ENCODE peak calls at places on chromosomes 4 and X, in four cellular contexts. V is K562, D is HepG2, X is H1. K is an unnamed sample.

GRCh38 chr4:86291180-86291579 is 68.7 kb downstream of the MAPK10 start:
- DNase-seq in V (no peak), X (no peak), D (no peak), K (no peak)

GRCh38 chr4:72569719-72570235 is 756 bp upstream of the ADAMTS3 start:
- DNase-seq in D (no peak), X (no peak), V (no peak), K (no peak)

GRCh38 chrX:66601522-66601921 is 37.4 kb downstream of the EDA2R start:
- DNase-seq in D (no peak), X (no peak), V (no peak), K (no peak)

GRCh38 chr4:76655566-76656479 is 220.8 kb downstream of the SHROOM3 start:
- DNase-seq in X (no peak), D (no peak), V (no peak), K (no peak)

GRCh38 chrX:120452131-120452530 is 17.0 kb downstream of the LAMP2 start:
- DNase-seq in V (peak), X (no peak), D (peak), K (peak)

GRCh38 chr4:70958681-70959080 is 34.8 kb upstream of the DCK start:
- DNase-seq in D (no peak), X (no peak), V (no peak), K (no peak)

GRCh38 chr4:7546152-7546808 is 111.5 kb upstream of the PSAPL1 start:
- DNase-seq in D (no peak), V (no peak), X (no peak), K (no peak)

GRCh38 chrX:73214366-73215094 is at the start of gene NAP1L2:
- DNase-seq in D (no peak), V (no peak), X (peak), K (peak)

GRCh38 chr4:39044947-39045734 is 12.9 kb upstream of the TMEM156 start:
- DNase-seq in V (peak), D (no peak), X (no peak), K (peak)

GRCh38 chr4:124428648-124429047 is 283.9 kb downstream of the ANKRD50 start:
- DNase-seq in D (no peak), V (no peak), X (no peak), K (no peak)

GRCh38 chr4:3361406-3361805 is 68.6 kb downstream of the RGS12 start:
- DNase-seq in V (no peak), X (no peak), D (no peak), K (no peak)

GRCh38 chrX:261167-261857 is 19.9 kb upstream of the PLCXD1 start:
- DNase-seq in V (peak), X (no peak), D (no peak), K (peak)

GRCh38 chr4:144179152-144179739 is 38.7 kb upstream of the GYPA start:
- DNase-seq in V (peak), X (no peak), D (no peak), K (no peak)

GRCh38 chr4:57074753-57075152 is 35.4 kb downstream of the IGFBP7 start:
- DNase-seq in X (no peak), D (no peak), V (no peak), K (no peak)
- TF ChIP-seq CREB1 in X (no peak), D (no peak), V (no peak), K (no peak)

DNA sequence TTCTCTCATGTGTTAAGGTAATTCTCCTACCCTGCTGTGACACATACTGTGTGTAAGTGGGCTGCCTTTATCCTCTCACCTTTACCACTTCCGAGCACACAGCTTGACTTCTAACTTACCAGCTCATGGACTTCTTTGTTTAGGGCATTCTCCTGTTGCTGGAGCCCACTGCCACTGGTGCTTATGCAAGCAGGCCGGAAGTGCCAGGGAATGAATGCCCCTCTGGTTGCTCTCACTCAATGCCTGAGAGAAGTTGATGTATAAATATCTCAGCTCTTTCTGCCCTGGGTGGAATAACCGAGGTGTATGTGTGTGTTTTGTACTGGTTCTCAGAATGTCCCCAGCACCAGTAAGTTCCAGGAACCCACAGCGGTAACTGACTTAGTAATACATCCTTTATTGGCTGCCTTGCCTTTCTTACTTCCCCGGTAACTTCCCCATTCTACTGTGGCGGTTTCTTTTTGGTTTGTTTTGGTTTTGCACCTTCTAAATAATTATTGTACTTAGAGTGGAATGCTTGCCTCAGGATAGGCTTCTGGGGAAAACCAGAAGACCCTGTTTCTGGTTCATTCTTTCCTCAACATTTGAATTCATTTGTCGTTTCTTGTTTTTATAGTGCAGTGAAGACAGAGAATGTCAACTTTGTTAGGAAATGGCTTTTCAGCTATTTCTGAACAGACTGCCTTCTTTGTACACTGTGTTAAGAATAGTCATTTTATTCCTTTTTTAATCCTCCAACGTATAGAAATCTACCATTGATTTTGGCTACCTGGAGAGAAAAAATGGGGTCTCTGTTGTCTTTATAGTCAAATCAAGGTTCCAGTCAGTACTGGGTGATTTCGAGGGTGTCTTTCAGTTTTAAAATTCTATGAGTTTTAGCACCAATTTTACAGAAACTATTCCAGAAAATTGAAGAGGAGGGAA is 45.4 kb downstream of the CXorf58 start:
- DNase-seq in V (peak), X (no peak), D (no peak), K (peak)
- TF ChIP-seq JUN in V (no peak), X (no peak), D (no peak), K (no peak)

DNA sequence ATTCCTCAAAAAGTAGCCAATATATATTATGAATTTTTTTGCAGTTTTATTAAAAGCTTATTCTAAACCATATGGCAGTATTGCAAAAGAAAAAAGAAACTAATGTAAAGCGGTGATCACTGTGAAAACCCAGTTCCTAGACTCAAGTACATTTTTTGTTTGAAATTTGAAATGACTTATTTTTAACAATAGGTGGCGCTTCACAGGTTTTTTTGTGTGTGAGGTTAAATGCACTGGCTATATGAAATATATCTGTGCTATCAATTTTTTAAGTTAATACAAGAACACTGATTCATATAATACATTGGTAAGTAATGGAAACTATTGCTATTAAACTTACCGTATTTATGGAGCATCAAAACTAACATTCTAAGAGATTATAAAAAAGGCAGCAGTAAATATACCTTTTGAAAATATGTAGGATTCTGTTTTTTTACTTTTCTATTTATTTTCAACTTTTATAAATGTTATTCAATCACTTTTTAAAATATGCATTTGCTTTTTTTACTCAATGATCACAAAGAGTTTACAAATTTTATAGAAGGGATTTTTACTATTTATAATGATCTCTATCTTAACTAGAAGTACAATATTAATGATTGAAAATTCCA is 5.6 kb upstream of the SPRY1 start:
- DNase-seq in X (no peak), V (peak), D (no peak), K (no peak)
- TF ChIP-seq CREB1 in X (no peak), V (no peak), D (no peak), K (no peak)

GRCh38 chr4:78332974-78333373 is 218.6 kb upstream of the ANXA3 start:
- DNase-seq in X (no peak), D (no peak), V (no peak), K (no peak)

GRCh38 chr4:78331965-78332364 is 219.6 kb upstream of the ANXA3 start:
- DNase-seq in V (no peak), D (no peak), X (no peak), K (no peak)

GRCh38 chr4:78337621-78338020 is 213.9 kb upstream of the ANXA3 start:
- DNase-seq in V (no peak), D (no peak), X (no peak), K (no peak)

GRCh38 chr4:78337216-78337615 is 214.4 kb upstream of the ANXA3 start:
- DNase-seq in V (no peak), D (no peak), X (no peak), K (no peak)

DNA sequence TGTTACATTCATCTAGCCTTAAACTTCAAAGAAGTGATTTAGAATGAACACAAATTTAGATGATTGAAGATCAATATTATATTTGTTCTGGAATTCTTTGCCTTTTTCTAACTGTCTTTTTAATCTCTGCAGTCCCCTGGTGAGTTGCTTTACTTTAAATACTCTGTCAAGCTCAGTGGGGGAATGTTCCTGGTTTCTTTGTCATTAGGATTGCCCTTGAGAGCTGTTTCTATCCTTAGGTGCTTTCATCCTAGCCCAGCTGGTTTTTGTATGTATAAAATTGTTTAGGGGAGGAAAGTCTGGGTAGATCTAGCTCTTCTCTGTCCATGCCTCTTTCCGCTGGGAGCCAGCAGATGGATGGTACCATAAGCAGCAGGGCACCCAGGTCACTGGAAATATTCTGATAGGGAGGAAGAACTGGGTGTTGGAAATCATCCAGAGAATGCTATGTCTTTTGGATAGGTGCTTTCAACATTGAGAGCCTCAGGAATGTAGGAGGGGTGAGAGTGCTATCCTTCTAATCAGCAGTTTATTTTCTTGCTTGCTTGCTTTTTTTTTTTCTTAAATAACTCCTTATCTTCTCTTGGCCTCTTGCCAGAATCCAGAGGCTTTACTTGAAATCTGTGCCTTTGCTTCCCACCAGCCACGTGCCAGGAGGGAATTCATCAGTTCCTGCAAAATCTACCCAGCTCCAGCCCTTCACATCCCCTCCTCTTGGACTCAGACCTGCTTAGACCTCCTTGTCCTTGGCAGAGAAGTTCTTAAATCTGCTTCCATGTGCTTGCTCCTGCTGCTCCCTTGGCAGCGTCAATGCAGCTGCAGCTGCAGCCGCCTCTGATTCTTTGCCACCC is 215.3 kb upstream of the ANXA3 start:
- DNase-seq in X (no peak), D (no peak), V (peak), K (no peak)
- TF ChIP-seq JUN in X (no peak), D (no peak), V (no peak), K (no peak)

GRCh38 chr4:158710814-158711213 is 12.4 kb downstream of the PPID start:
- DNase-seq in V (no peak), D (no peak), X (no peak), K (no peak)
- TF ChIP-seq CREB1 in V (no peak), D (no peak), X (no peak), K (no peak)

GRCh38 chr4:121764303-121764701 is 662 bp downstream of the SMIM43 start:
- DNase-seq in X (no peak), V (no peak), D (no peak), K (no peak)

GRCh38 chr4:121764702-121765367 is at the start of gene SMIM43:
- DNase-seq in X (no peak), V (no peak), D (no peak), K (peak)

GRCh38 chr4:121765368-121765705 is 373 bp upstream of the SMIM43 start:
- DNase-seq in X (no peak), V (no peak), D (no peak), K (no peak)

GRCh38 chr4:121769341-121769740 is 4.4 kb upstream of the SMIM43 start:
- DNase-seq in X (no peak), D (no peak), V (no peak), K (no peak)

DNA sequence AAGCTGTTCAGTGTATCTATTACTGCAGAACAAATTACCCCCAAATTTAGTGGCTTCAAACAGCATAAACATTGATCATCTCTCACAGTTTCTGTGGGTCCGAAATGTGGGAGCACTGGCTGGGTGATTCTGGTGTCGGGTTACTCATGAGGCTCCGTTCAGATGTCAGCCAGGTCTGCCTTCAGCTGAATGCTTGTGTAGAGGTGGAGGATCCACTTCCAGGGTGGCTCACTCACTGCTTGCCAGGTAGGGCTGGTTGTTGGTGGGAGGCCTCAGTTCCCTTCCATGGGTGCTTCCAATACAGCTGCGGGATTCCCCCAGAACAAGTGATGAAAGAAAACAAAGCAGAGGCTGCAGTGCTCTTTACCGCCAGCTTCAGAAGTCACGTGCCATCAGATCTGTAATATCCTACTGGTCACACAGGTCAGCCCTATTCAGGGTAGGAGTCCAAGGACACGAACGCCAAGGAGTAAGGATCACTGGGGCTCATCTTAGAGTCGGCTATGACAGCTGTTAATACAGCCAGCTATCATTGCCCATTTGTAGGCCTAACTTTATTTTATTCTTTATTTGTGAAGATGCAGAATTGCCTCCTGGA is 1.1 kb upstream of the SMIM43 start:
- DNase-seq in X (no peak), V (no peak), D (no peak), K (no peak)
- TF ChIP-seq JUN in X (no peak), V (no peak), D (no peak), K (no peak)

GRCh38 chr4:89289312-89289711 is 18.3 kb downstream of the GPRIN3 start:
- DNase-seq in X (no peak), V (no peak), D (no peak), K (no peak)

GRCh38 chr4:89287945-89288344 is 19.7 kb downstream of the GPRIN3 start:
- DNase-seq in V (no peak), X (no peak), D (no peak), K (no peak)

GRCh38 chr4:89293299-89293698 is 14.3 kb downstream of the GPRIN3 start:
- DNase-seq in X (no peak), V (no peak), D (no peak), K (no peak)

GRCh38 chr4:89288430-89288829 is 19.2 kb downstream of the GPRIN3 start:
- DNase-seq in X (no peak), D (no peak), V (no peak), K (no peak)

DNA sequence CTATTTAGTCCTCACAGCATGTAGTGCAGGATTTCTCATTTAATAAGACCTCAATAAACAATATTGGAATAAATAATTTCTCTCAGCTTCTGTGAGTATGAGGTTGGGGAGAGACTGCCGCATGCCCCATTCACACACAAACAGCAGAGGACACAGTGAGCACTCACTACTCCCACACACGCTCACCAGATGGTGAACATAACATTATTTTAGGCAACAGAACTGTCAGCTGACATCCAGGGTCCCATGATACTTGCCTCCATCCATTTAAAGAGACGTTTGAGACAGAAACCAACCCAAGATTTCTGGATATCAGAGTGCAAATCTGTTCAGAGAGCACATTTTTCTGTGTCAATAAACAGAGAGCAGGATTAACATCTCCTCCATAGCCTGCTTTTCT is 16.9 kb downstream of the GPRIN3 start:
- DNase-seq in X (no peak), V (no peak), D (no peak), K (no peak)
- TF ChIP-seq CREB1 in X (no peak), V (no peak), D (no peak), K (no peak)

DNA sequence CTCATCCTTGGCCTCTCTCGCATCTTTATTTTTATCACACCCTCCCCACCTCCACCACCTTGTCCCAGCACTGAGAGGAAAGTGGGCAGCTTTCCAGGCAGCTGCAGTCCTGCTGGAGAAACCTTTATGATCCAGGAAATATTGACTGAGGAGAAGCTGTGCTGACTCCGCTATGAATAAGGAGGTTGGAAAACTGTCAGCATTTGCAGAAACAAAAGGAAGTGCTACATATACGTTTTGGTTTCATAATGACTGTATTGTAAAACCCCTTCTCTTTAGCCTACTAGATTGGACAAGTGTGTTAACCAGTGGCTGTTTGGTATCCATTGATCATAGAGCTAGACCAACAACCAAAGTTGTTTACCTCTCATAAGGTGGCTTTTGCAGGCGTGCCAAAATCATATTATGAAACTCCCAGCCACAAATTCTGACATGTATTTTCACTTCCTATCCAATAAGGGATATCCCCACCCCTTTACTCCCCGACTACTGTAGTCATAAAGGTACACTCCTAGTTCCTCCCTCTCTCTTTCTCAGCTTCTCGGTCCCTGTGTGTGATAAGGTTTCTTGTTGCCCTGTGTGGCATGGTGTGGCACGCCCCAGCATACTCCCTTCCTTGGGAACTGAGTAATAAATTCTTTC is 88.4 kb downstream of the GPR143 start:
- DNase-seq in D (no peak), V (no peak), X (no peak), K (no peak)
- TF ChIP-seq JUN in D (no peak), V (no peak), X (no peak), K (no peak)

GRCh38 chr4:155339588-155339987 is 37.2 kb downstream of the MAP9 start:
- DNase-seq in V (no peak), D (peak), X (no peak), K (no peak)

GRCh38 chr4:155339999-155340398 is 36.8 kb downstream of the MAP9 start:
- DNase-seq in D (no peak), X (no peak), V (no peak), K (no peak)

GRCh38 chr4:155336242-155336641 is 40.5 kb downstream of the MAP9 start:
- DNase-seq in X (no peak), D (no peak), V (no peak), K (no peak)

GRCh38 chr4:155338196-155338595 is 38.6 kb downstream of the MAP9 start:
- DNase-seq in X (no peak), V (no peak), D (no peak), K (no peak)

GRCh38 chr4:155342142-155342541 is 34.6 kb downstream of the MAP9 start:
- DNase-seq in X (no peak), V (no peak), D (no peak), K (no peak)
- TF ChIP-seq CREB1 in X (no peak), V (no peak), D (no peak), K (no peak)

DNA sequence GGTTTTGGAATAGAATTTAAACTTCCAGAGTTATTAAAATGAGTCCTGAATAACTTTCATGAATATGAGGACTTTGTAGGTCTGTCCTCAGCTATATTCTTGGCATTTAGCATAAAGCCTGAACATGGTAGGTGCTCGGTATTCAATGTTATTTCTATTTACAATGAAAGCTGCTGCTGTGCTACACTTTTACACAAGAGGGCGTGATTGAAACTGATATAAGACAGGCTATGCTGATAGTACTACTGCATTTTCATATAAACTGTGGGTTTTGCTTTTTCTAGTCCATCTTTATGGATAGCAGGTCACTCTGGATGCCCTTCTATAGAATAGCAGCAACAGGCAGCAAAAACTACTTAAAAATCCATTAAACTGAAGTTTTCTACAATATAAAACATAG is 12.3 kb upstream of the GNPDA2 start:
- DNase-seq in V (no peak), D (no peak), X (no peak), K (no peak)
- TF ChIP-seq JUN in V (no peak), D (no peak), X (no peak), K (no peak)